ENCODE peak calls at places on chromosomes 16 and 17, in six cellular contexts. R, M, S, W, K and F are unnamed samples.

GRCh38 chr17:17098426-17099035 is 56.3 kb downstream of the MPRIP start:
- DNase-seq in M (no peak), K (no peak), R (no peak), W (no peak), S (no peak), F (no peak)

GRCh38 chr16:83852774-83853173 is 45.0 kb downstream of the HSBP1 start:
- DNase-seq in R (no peak), K (no peak), S (no peak), W (no peak), M (no peak), F (no peak)

GRCh38 chr16:12786077-12786476 is 17.6 kb downstream of the CPPED1 start:
- DNase-seq in W (no peak), K (no peak), R (no peak), S (no peak), M (no peak), F (no peak)

GRCh38 chr16:2156025-2156848 is 655 bp downstream of the TRAF7 start:
- DNase-seq in W (no peak), K (no peak), R (no peak), M (no peak), S (no peak), F (no peak)

GRCh38 chr16:83835972-83836566 is 28.3 kb downstream of the HSBP1 start:
- DNase-seq in S (no peak), W (peak; percentile 41), K (no peak), M (no peak), R (no peak), F (no peak)

GRCh38 chr16:75432828-75433731 is at the start of gene CFDP1:
- DNase-seq in S (peak; percentile 92), K (peak; percentile 96), M (peak; percentile 93), R (peak; percentile 96), W (peak; percentile 82), F (peak; percentile 92)

GRCh38 chr17:68771867-68772515 is 170.8 kb upstream of the FAM20A start:
- DNase-seq in W (peak; percentile 50), S (no peak), M (no peak), R (peak; percentile 38), K (no peak), F (no peak)

GRCh38 chr16:14364386-14365199 is 265.5 kb downstream of the PARN start:
- DNase-seq in M (no peak), K (no peak), S (no peak), W (peak; percentile 36), R (no peak), F (no peak)

GRCh38 chr16:83793179-83793578 is 14.6 kb upstream of the HSBP1 start:
- DNase-seq in R (no peak), K (no peak), W (no peak), M (no peak), S (no peak), F (no peak)

GRCh38 chr17:62188713-62189112 is 123.6 kb upstream of the MED13 start:
- DNase-seq in R (no peak), W (no peak), K (no peak), M (no peak), S (no peak), F (no peak)

GRCh38 chr17:55360971-55361370 is 60.7 kb downstream of the MMD start:
- DNase-seq in R (no peak), W (no peak), K (no peak), M (no peak), S (no peak), F (no peak)

GRCh38 chr17:2695243-2695960 is 16.2 kb downstream of the CLUH start:
- DNase-seq in S (no peak), W (no peak), K (no peak), M (no peak), R (no peak), F (no peak)

GRCh38 chr16:245105-245504 is 10.5 kb downstream of the FAM234A start:
- DNase-seq in S (no peak), R (no peak), W (no peak), M (no peak), K (no peak), F (no peak)

GRCh38 chr16:88468289-88469129 is 15.4 kb downstream of the ZFPM1 start:
- DNase-seq in M (no peak), K (no peak), S (no peak), R (no peak), W (no peak), F (no peak)

GRCh38 chr17:11326492-11326891 is 85.5 kb downstream of the SHISA6 start:
- DNase-seq in W (no peak), R (no peak), M (no peak), S (no peak), K (no peak), F (no peak)

GRCh38 chr16:23702951-23703350 is 10.1 kb downstream of the ERN2 start:
- DNase-seq in S (no peak), M (no peak), W (no peak), K (no peak), R (no peak), F (no peak)